ENCODE peak calls at places on chromosome 6, in five cellular contexts. O is adrenal gland; Y is ascending aorta; J is CD8-positive, alpha-beta T cell; L is naive thymus-derived CD4-positive, alpha-beta T cell. U is an unnamed sample.
A peak's percentile ranks its signal among the peaks of the same experiment; 100 is the strongest.

GRCh38 chr6:19812512-19813119 is 24.6 kb upstream of the ID4 start:
- DNase-seq in J (no peak), O (no peak), Y (no peak), L (no peak), U (no peak)

GRCh38 chr6:100464910-100465700 is at the start of gene SIM1:
- DNase-seq in O (peak; percentile 36), J (no peak), Y (no peak), L (no peak), U (no peak)

GRCh38 chr6:111871725-111872520 is 1.3 kb downstream of the FYN start:
- DNase-seq in Y (no peak), L (peak; percentile 40), O (peak; percentile 2), J (no peak), U (no peak)

GRCh38 chr6:123745877-123746276 is 57.8 kb upstream of the NKAIN2 start:
- DNase-seq in Y (no peak), O (peak; percentile 1), J (no peak), L (no peak), U (no peak)

GRCh38 chr6:45922728-45923351 is 92.8 kb downstream of the CLIC5 start:
- DNase-seq in J (peak; percentile 22), O (peak; percentile 72), L (no peak), Y (no peak), U (peak; percentile 55)

GRCh38 chr6:154298297-154298696 is 58.3 kb downstream of the IPCEF1 start:
- DNase-seq in J (no peak), L (no peak), O (no peak), Y (no peak), U (no peak)

GRCh38 chr6:5674723-5675122 is 332.0 kb downstream of the NRN1 start:
- DNase-seq in O (peak; percentile 26), Y (no peak), L (no peak), J (no peak), U (no peak)

GRCh38 chr6:78436335-78436734 is 431.0 kb upstream of the IRAK1BP1 start:
- DNase-seq in J (no peak), Y (no peak), L (no peak), O (no peak), U (no peak)

GRCh38 chr6:27544612-27545260 is 71.8 kb upstream of the ZNF184 start:
- DNase-seq in O (no peak), Y (no peak), J (no peak), L (no peak), U (no peak)

GRCh38 chr6:125094563-125094962 is 59.0 kb upstream of the TPD52L1 start:
- DNase-seq in O (no peak), L (no peak), J (no peak), Y (no peak), U (no peak)

GRCh38 chr6:163180874-163181541 is 233.5 kb upstream of the QKI start:
- DNase-seq in L (no peak), Y (peak; percentile 37), J (no peak), O (peak; percentile 84), U (no peak)

GRCh38 chr6:140040391-140040790 is 665.9 kb upstream of the CITED2 start:
- DNase-seq in L (no peak), J (no peak), Y (no peak), O (no peak), U (no peak)

GRCh38 chr6:157579467-157580031 is 198.6 kb downstream of the ZDHHC14 start:
- DNase-seq in Y (no peak), O (peak; percentile 48), L (no peak), J (no peak), U (no peak)

GRCh38 chr6:14055541-14055940 is 62.0 kb upstream of the CD83 start:
- DNase-seq in J (no peak), O (no peak), L (no peak), Y (no peak), U (no peak)

GRCh38 chr6:130215526-130215925 is 7.2 kb downstream of the SAMD3 start:
- DNase-seq in O (no peak), L (peak; percentile 65), Y (no peak), J (peak; percentile 29), U (no peak)

GRCh38 chr6:160735523-160735922 is 33.5 kb downstream of the PLG start:
- DNase-seq in Y (no peak), O (no peak), J (no peak), L (no peak), U (no peak)

GRCh38 chr6:111524252-111524651 is 41.2 kb upstream of the REV3L start:
- DNase-seq in O (no peak), L (no peak), J (no peak), Y (no peak), U (no peak)

GRCh38 chr6:119598883-119599282 is 249.3 kb upstream of the MAN1A1 start:
- DNase-seq in Y (no peak), J (no peak), O (no peak), L (no peak), U (no peak)

GRCh38 chr6:42193491-42193894 is 1.3 kb downstream of the GUCA1B start:
- DNase-seq in Y (no peak), L (no peak), J (no peak), O (peak; percentile 3), U (no peak)

GRCh38 chr6:113493991-113494390 is 363.2 kb upstream of the MARCKS start:
- DNase-seq in Y (no peak), L (no peak), J (no peak), O (no peak), U (no peak)

GRCh38 chr6:137949686-137950390 is 82.8 kb downstream of the TNFAIP3 start:
- DNase-seq in Y (no peak), L (peak; percentile 32), J (no peak), O (no peak), U (no peak)

GRCh38 chr6:125939796-125940195 is 16.8 kb upstream of the HINT3 start:
- DNase-seq in O (no peak), J (no peak), L (no peak), Y (no peak), U (no peak)

GRCh38 chr6:15791401-15792137 is 128.7 kb upstream of the DTNBP1 start:
- DNase-seq in J (no peak), O (no peak), L (no peak), Y (no peak), U (no peak)

GRCh38 chr6:136655251-136656014 is 105.2 kb upstream of the MAP7 start:
- DNase-seq in J (no peak), L (no peak), Y (no peak), O (no peak), U (no peak)

GRCh38 chr6:24524801-24525200 is 30.0 kb downstream of the ALDH5A1 start:
- DNase-seq in L (peak; percentile 4), J (no peak), Y (no peak), O (no peak), U (no peak)

GRCh38 chr6:122645256-122645655 is 35.1 kb downstream of the PKIB start:
- DNase-seq in L (no peak), Y (no peak), O (no peak), J (no peak), U (no peak)

GRCh38 chr6:160950507-160950906 is 41.1 kb upstream of the MAP3K4 start:
- DNase-seq in J (no peak), O (no peak), Y (no peak), L (no peak), U (no peak)

GRCh38 chr6:52411911-52412310 is 8.2 kb upstream of the EFHC1 start:
- DNase-seq in O (no peak), Y (no peak), J (no peak), L (no peak), U (no peak)

GRCh38 chr6:55299285-55299684 is 28.0 kb upstream of the GFRAL start:
- DNase-seq in Y (no peak), L (no peak), O (no peak), J (no peak), U (no peak)

GRCh38 chr6:7542878-7543394 is 1.5 kb downstream of the DSP start:
- DNase-seq in Y (no peak), L (no peak), J (no peak), O (peak; percentile 91), U (peak; percentile 77)

GRCh38 chr6:101747711-101748110 is 354.2 kb downstream of the GRIK2 start:
- DNase-seq in J (no peak), L (no peak), O (peak; percentile 65), Y (no peak), U (no peak)

DNA sequence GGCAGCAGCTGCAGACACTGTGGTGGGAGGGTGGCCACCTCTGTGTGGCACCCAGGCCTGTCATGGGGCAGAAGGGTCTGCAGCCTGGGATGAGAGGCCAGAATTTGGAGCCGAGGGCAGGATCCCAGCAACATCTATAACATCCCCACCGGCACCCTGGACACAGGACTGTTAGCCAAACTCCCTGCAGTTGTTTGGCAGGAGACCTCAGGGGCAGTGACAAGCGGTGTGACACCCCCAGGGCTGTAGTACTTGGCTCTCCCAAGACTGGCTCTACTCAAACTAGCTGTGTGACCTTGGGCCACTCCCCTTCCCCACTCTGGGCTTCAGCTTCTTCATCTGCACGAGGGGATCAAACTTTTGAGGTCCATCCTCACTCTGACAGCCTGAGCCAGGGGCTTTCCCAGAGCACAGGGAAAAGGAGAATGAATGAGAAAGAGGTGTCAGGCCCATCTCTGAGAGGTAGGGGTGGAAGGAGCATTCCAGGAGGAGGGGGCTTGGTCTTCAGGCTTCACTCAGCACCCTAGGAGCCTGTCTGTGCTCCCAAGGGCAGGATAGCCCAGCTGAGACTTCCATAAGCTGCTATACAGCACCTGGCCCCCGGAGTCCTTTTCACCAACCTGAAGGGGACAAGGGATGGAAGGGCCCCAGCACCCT is 64.0 kb downstream of the MDGA1 start:
- DNase-seq in O (no peak), L (no peak), J (no peak), Y (no peak), U (no peak)
- H3K4me3 ChIP-seq in O (no peak overlapping the region), L (no peak overlapping the region), J (no peak overlapping the region), Y (no peak overlapping the region), U (no peak overlapping the region)

GRCh38 chr6:170289971-170290305 is 940 bp downstream of the DLL1 start:
- DNase-seq in O (no peak), Y (no peak), L (no peak), J (no peak), U (no peak)
- H3K4me1 ChIP-seq in O (peaks cover 20% of the 10 kb centered on the region), Y (peaks cover 36% of the 10 kb centered on the region), L (peaks cover 29% of the 10 kb centered on the region), J (peaks cover 42% of the 10 kb centered on the region), U (peaks cover 10% of the 10 kb centered on the region)

GRCh38 chr6:144607998-144608736 is 323.0 kb downstream of the UTRN start:
- DNase-seq in J (no peak), O (no peak), Y (no peak), L (no peak), U (no peak)
- H3K4me3 ChIP-seq in J (no peak overlapping the region), O (no peak overlapping the region), Y (no peak overlapping the region), L (no peak overlapping the region), U (no peak overlapping the region)

GRCh38 chr6:21873562-21873961 is 280.0 kb downstream of the SOX4 start:
- DNase-seq in O (no peak), J (no peak), L (no peak), Y (peak; percentile 23), U (no peak)
- H3K4me1 ChIP-seq in O (no peaks in the 10 kb centered on the region), J (no peaks in the 10 kb centered on the region), L (no peaks in the 10 kb centered on the region), Y (peaks cover 7% of the 10 kb centered on the region), U (no peaks in the 10 kb centered on the region)

GRCh38 chr6:132279592-132280139 is 121.6 kb downstream of the MOXD1 start:
- DNase-seq in O (peak; percentile 71), L (peak; percentile 48), J (peak; percentile 52), Y (no peak), U (peak; percentile 35)
- H3K4me3 ChIP-seq in O (peak overlapping the region; percentile 51), L (peak overlapping the region; percentile 63), J (peak overlapping the region; percentile 51), Y (peak overlapping the region; percentile 52), U (peak overlapping the region; percentile 20)

GRCh38 chr6:167643223-167643622 is 183.5 kb upstream of the AFDN start:
- DNase-seq in O (no peak), Y (no peak), J (no peak), L (no peak), U (no peak)
- H3K4me1 ChIP-seq in O (no peaks in the 10 kb centered on the region), Y (no peaks in the 10 kb centered on the region), J (no peaks in the 10 kb centered on the region), L (no peaks in the 10 kb centered on the region), U (no peaks in the 10 kb centered on the region)